ENCODE peak calls at places on chromosome 4, in seven cellular contexts. One of them, this sample, is unnamed.

GRCh38 chr4:38641796-38642195 is 22.2 kb upstream of the KLF3 start:
- DNase-seq in mesendoderm: no peak
- DNase-seq in fibroblast of lung: no peak
- DNase-seq in HCT116: no peak
- DNase-seq in endodermal cell: no peak
- DNase-seq in PC-3: no peak
- DNase-seq in Karpas-422: no peak
- DNase-seq in this sample: no peak

GRCh38 chr4:123649644-123650356 is 253.2 kb downstream of the SPRY1 start:
- DNase-seq in mesendoderm: peak
- DNase-seq in fibroblast of lung: peak
- DNase-seq in HCT116: no peak
- DNase-seq in endodermal cell: peak
- DNase-seq in PC-3: peak
- DNase-seq in Karpas-422: no peak
- DNase-seq in this sample: peak

GRCh38 chr4:25321703-25322102 is 9.1 kb downstream of the ZCCHC4 start:
- DNase-seq in mesendoderm: no peak
- DNase-seq in fibroblast of lung: no peak
- DNase-seq in HCT116: no peak
- DNase-seq in endodermal cell: no peak
- DNase-seq in PC-3: peak
- DNase-seq in Karpas-422: no peak
- DNase-seq in this sample: no peak

GRCh38 chr4:88752076-88752463 is 54.4 kb upstream of the NAP1L5 start:
- DNase-seq in mesendoderm: no peak
- DNase-seq in fibroblast of lung: no peak
- DNase-seq in HCT116: no peak
- DNase-seq in endodermal cell: no peak
- DNase-seq in PC-3: no peak
- DNase-seq in Karpas-422: no peak
- DNase-seq in this sample: no peak

GRCh38 chr4:40563401-40563800 is 66.3 kb downstream of the RBM47 start:
- DNase-seq in mesendoderm: peak
- DNase-seq in fibroblast of lung: no peak
- DNase-seq in HCT116: peak
- DNase-seq in endodermal cell: no peak
- DNase-seq in PC-3: no peak
- DNase-seq in Karpas-422: no peak
- DNase-seq in this sample: no peak

GRCh38 chr4:102710986-102711385 is 49.8 kb downstream of the MANBA start:
- DNase-seq in mesendoderm: no peak
- DNase-seq in fibroblast of lung: no peak
- DNase-seq in HCT116: no peak
- DNase-seq in endodermal cell: no peak
- DNase-seq in PC-3: no peak
- DNase-seq in Karpas-422: no peak
- DNase-seq in this sample: no peak

GRCh38 chr4:82467442-82467841 is 37.1 kb downstream of the ENOPH1 start:
- DNase-seq in mesendoderm: no peak
- DNase-seq in fibroblast of lung: no peak
- DNase-seq in HCT116: no peak
- DNase-seq in endodermal cell: no peak
- DNase-seq in PC-3: no peak
- DNase-seq in Karpas-422: no peak
- DNase-seq in this sample: no peak

GRCh38 chr4:48831532-48832015 is 686 bp downstream of the OCIAD1 start:
- DNase-seq in mesendoderm: no peak
- DNase-seq in fibroblast of lung: no peak
- DNase-seq in HCT116: no peak
- DNase-seq in endodermal cell: no peak
- DNase-seq in PC-3: no peak
- DNase-seq in Karpas-422: peak
- DNase-seq in this sample: no peak

GRCh38 chr4:60088803-60089202 is 1111.3 kb upstream of the ADGRL3 start:
- DNase-seq in mesendoderm: peak
- DNase-seq in fibroblast of lung: no peak
- DNase-seq in HCT116: no peak
- DNase-seq in endodermal cell: no peak
- DNase-seq in PC-3: no peak
- DNase-seq in Karpas-422: no peak
- DNase-seq in this sample: no peak

GRCh38 chr4:150240011-150240410 is 161.8 kb downstream of the DCLK2 start:
- DNase-seq in mesendoderm: no peak
- DNase-seq in fibroblast of lung: peak
- DNase-seq in HCT116: no peak
- DNase-seq in endodermal cell: peak
- DNase-seq in PC-3: no peak
- DNase-seq in Karpas-422: no peak
- DNase-seq in this sample: no peak

GRCh38 chr4:40247350-40247749 is 50.5 kb downstream of the RHOH start:
- DNase-seq in mesendoderm: no peak
- DNase-seq in fibroblast of lung: no peak
- DNase-seq in HCT116: no peak
- DNase-seq in endodermal cell: no peak
- DNase-seq in PC-3: no peak
- DNase-seq in Karpas-422: no peak
- DNase-seq in this sample: no peak

GRCh38 chr4:57876934-57877554 is 766.9 kb upstream of the IGFBP7 start:
- DNase-seq in mesendoderm: no peak
- DNase-seq in fibroblast of lung: no peak
- DNase-seq in HCT116: no peak
- DNase-seq in endodermal cell: no peak
- DNase-seq in PC-3: no peak
- DNase-seq in Karpas-422: no peak
- DNase-seq in this sample: no peak

GRCh38 chr4:76950052-76950845 is 697 bp downstream of the SEPTIN11 start:
- DNase-seq in mesendoderm: peak
- DNase-seq in fibroblast of lung: peak
- DNase-seq in HCT116: no peak
- DNase-seq in endodermal cell: peak
- DNase-seq in PC-3: peak
- DNase-seq in Karpas-422: peak
- DNase-seq in this sample: peak

GRCh38 chr4:122921971-122922876 is at the start of gene NUDT6:
- DNase-seq in mesendoderm: peak
- DNase-seq in fibroblast of lung: peak
- DNase-seq in HCT116: no peak
- DNase-seq in endodermal cell: peak
- DNase-seq in PC-3: peak
- DNase-seq in Karpas-422: peak
- DNase-seq in this sample: peak

GRCh38 chr4:68342139-68342538 is 7.8 kb downstream of the YTHDC1 start:
- DNase-seq in mesendoderm: peak
- DNase-seq in fibroblast of lung: peak
- DNase-seq in HCT116: no peak
- DNase-seq in endodermal cell: no peak
- DNase-seq in PC-3: peak
- DNase-seq in Karpas-422: no peak
- DNase-seq in this sample: peak

GRCh38 chr4:74038161-74039064 is at the start of gene CXCL3:
- DNase-seq in mesendoderm: peak
- DNase-seq in fibroblast of lung: peak
- DNase-seq in HCT116: no peak
- DNase-seq in endodermal cell: peak
- DNase-seq in PC-3: peak
- DNase-seq in Karpas-422: no peak
- DNase-seq in this sample: peak

GRCh38 chr4:184382189-184382846 is 92.0 kb downstream of the IRF2 start:
- DNase-seq in mesendoderm: no peak
- DNase-seq in fibroblast of lung: no peak
- DNase-seq in HCT116: no peak
- DNase-seq in endodermal cell: peak
- DNase-seq in PC-3: no peak
- DNase-seq in Karpas-422: no peak
- DNase-seq in this sample: no peak

GRCh38 chr4:184384810-184385557 is 89.4 kb downstream of the IRF2 start:
- DNase-seq in mesendoderm: no peak
- DNase-seq in fibroblast of lung: no peak
- DNase-seq in HCT116: no peak
- DNase-seq in endodermal cell: peak
- DNase-seq in PC-3: no peak
- DNase-seq in Karpas-422: peak
- DNase-seq in this sample: peak

GRCh38 chr4:184384056-184384809 is 90.1 kb downstream of the IRF2 start:
- DNase-seq in mesendoderm: no peak
- DNase-seq in fibroblast of lung: peak
- DNase-seq in HCT116: no peak
- DNase-seq in endodermal cell: peak
- DNase-seq in PC-3: peak
- DNase-seq in Karpas-422: peak
- DNase-seq in this sample: peak

GRCh38 chr4:184385705-184386141 is 88.6 kb downstream of the IRF2 start:
- DNase-seq in mesendoderm: peak
- DNase-seq in fibroblast of lung: no peak
- DNase-seq in HCT116: no peak
- DNase-seq in endodermal cell: peak
- DNase-seq in PC-3: no peak
- DNase-seq in Karpas-422: peak
- DNase-seq in this sample: no peak

DNA sequence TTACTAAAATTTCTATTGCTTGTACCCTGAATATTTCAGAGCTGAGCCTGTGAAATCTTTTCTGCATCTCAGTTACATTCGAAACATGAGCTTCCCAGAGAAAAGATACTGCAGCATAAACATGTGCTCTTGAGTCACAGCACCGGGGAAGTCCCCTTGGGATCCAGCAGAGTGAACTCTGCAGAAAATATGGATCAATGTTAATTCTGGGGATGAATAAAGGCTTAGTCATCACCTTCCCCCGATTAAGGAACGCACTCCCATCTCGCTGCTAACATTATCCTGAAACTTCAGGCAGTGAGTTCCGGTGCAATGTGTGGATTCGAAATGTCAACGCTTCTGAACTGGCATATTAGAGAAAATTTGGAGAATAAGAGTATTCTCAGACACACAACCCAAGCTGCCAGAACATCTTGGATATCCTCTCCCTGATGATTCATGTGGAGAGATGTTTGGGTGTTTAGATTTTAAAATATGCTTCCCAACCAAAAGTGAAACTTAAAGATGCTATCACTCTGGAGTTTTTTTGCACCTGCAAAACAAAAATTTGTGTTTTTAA is 90.8 kb downstream of the IRF2 start:
- DNase-seq in mesendoderm: no peak
- DNase-seq in fibroblast of lung: peak
- DNase-seq in HCT116: peak
- DNase-seq in endodermal cell: peak
- DNase-seq in PC-3: peak
- DNase-seq in Karpas-422: no peak
- DNase-seq in this sample: no peak
- H3K9ac ChIP-seq in mesendoderm: no peak
- H3K9ac ChIP-seq in fibroblast of lung: peak
- H3K9ac ChIP-seq in HCT116: peak
- H3K9ac ChIP-seq in endodermal cell: no peak
- H3K9ac ChIP-seq in PC-3: peak
- H3K9ac ChIP-seq in Karpas-422: peak
- H3K9ac ChIP-seq in this sample: no peak

GRCh38 chr4:145480257-145480656 is 1.4 kb upstream of the SMAD1 start:
- DNase-seq in mesendoderm: no peak
- DNase-seq in fibroblast of lung: no peak
- DNase-seq in HCT116: no peak
- DNase-seq in endodermal cell: no peak
- DNase-seq in PC-3: peak
- DNase-seq in Karpas-422: peak
- DNase-seq in this sample: no peak
- H3K4me3 ChIP-seq in mesendoderm: no peak
- H3K4me3 ChIP-seq in fibroblast of lung: no peak
- H3K4me3 ChIP-seq in HCT116: no peak
- H3K4me3 ChIP-seq in endodermal cell: no peak
- H3K4me3 ChIP-seq in PC-3: no peak
- H3K4me3 ChIP-seq in Karpas-422: no peak
- H3K4me3 ChIP-seq in this sample: no peak

GRCh38 chr4:168717852-168718251 is 221.0 kb downstream of the PALLD start:
- DNase-seq in mesendoderm: no peak
- DNase-seq in fibroblast of lung: peak
- DNase-seq in HCT116: no peak
- DNase-seq in endodermal cell: no peak
- DNase-seq in PC-3: no peak
- DNase-seq in Karpas-422: no peak
- DNase-seq in this sample: no peak

GRCh38 chr4:168715889-168716288 is 219.0 kb downstream of the PALLD start:
- DNase-seq in mesendoderm: no peak
- DNase-seq in fibroblast of lung: no peak
- DNase-seq in HCT116: no peak
- DNase-seq in endodermal cell: no peak
- DNase-seq in PC-3: no peak
- DNase-seq in Karpas-422: no peak
- DNase-seq in this sample: no peak

GRCh38 chr4:168713193-168713592 is 216.3 kb downstream of the PALLD start:
- DNase-seq in mesendoderm: no peak
- DNase-seq in fibroblast of lung: no peak
- DNase-seq in HCT116: no peak
- DNase-seq in endodermal cell: no peak
- DNase-seq in PC-3: no peak
- DNase-seq in Karpas-422: no peak
- DNase-seq in this sample: no peak

GRCh38 chr4:168719725-168720124 is 222.9 kb downstream of the PALLD start:
- DNase-seq in mesendoderm: no peak
- DNase-seq in fibroblast of lung: no peak
- DNase-seq in HCT116: no peak
- DNase-seq in endodermal cell: no peak
- DNase-seq in PC-3: no peak
- DNase-seq in Karpas-422: no peak
- DNase-seq in this sample: no peak

GRCh38 chr4:168716411-168717129 is 219.7 kb downstream of the PALLD start:
- DNase-seq in mesendoderm: no peak
- DNase-seq in fibroblast of lung: no peak
- DNase-seq in HCT116: no peak
- DNase-seq in endodermal cell: no peak
- DNase-seq in PC-3: no peak
- DNase-seq in Karpas-422: no peak
- DNase-seq in this sample: no peak
- H3K9ac ChIP-seq in mesendoderm: no peak
- H3K9ac ChIP-seq in fibroblast of lung: no peak
- H3K9ac ChIP-seq in HCT116: no peak
- H3K9ac ChIP-seq in endodermal cell: no peak
- H3K9ac ChIP-seq in PC-3: no peak
- H3K9ac ChIP-seq in Karpas-422: no peak
- H3K9ac ChIP-seq in this sample: no peak

DNA sequence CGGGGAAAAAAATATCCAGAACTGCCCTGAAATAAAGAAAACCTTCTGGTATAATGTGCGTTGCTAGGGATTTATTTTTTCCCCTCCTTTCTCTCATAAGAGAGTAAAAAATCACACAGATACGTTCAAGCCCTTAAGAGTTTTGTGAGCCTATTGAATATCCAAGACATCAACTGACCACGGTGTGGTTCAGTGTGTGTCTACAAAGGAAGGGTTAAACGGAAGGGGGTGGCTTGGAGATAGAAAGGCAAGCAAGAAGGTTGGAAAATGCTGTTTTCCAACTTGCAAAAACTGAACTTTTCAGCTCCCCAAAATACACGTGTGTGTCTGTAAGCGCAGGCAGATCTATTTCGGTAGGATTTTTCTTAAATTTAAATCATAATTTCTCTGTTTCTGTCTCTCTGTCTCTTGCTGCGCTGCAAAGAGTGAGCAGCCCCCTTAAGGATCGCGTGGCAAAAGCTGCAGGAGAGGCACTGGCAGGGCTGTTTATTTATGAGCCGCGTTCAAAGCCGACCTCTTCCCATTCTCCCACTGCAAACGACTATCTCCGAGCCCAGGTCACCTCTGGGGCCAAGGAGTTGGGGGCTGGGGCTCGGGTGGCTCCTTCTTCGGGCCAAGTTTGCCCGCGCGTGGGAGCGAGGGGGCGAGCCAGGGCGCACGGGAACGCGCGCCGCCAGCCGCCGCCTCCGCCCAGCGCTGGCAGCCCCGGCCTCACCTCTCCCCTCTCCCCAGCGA is 477 bp upstream of the SLIT2 start:
- DNase-seq in mesendoderm: no peak
- DNase-seq in fibroblast of lung: no peak
- DNase-seq in HCT116: no peak
- DNase-seq in endodermal cell: no peak
- DNase-seq in PC-3: peak
- DNase-seq in Karpas-422: no peak
- DNase-seq in this sample: no peak
- H3K4me3 ChIP-seq in mesendoderm: peak
- H3K4me3 ChIP-seq in fibroblast of lung: peak
- H3K4me3 ChIP-seq in HCT116: peak
- H3K4me3 ChIP-seq in endodermal cell: peak
- H3K4me3 ChIP-seq in PC-3: peak
- H3K4me3 ChIP-seq in Karpas-422: no peak
- H3K4me3 ChIP-seq in this sample: peak

This sample was measured in neural progenitor cell.